ENCODE peak calls at places on chromosomes 7 and 10, in ten cellular contexts. W is HepG2; J is coronary artery; V is heart left ventricle; N is ELR; T is activated CD4-positive, alpha-beta T cell treated with anti-CD3 and anti-CD28 coated beads, Interleukin-2, amount 10 ng/mL, durations not matched to agents 7 days and 5 days; K is sigmoid colon; X is activated naive CD8-positive, alpha-beta T cell treated with anti-CD3 and anti-CD28 coated beads, Interleukin-2, amount 10 ng/mL, durations not matched to agents 7 days and 5 days; F is NCI-H1092 treated with DMSO at 0.1 percent for 48 hours; Q is BJ. U is an unnamed sample.

GRCh38 chr7:42175834-42176745 is 60.9 kb downstream of the GLI3 start:
- DNase-seq in W (no peak), J (no peak), V (no peak), N (no peak), T (no peak), K (peak; percentile 77), X (no peak), F (no peak), Q (no peak), U (no peak)

GRCh38 chr10:90148121-90148855 is 446.9 kb downstream of the KIF20B start:
- DNase-seq in W (peak; percentile 3), J (no peak), V (no peak), N (peak; percentile 45), T (no peak), K (no peak), X (no peak), F (peak; percentile 14), Q (no peak), U (no peak)

GRCh38 chr7:151735186-151735853 is 141.6 kb downstream of the PRKAG2 start:
- DNase-seq in W (no peak), J (no peak), V (no peak), N (no peak), T (no peak), K (no peak), X (no peak), F (no peak), Q (no peak), U (no peak)

GRCh38 chr10:49564461-49565009 is 25.6 kb upstream of the ERCC6 start:
- DNase-seq in W (no peak), J (no peak), V (no peak), N (peak; percentile 39), T (no peak), K (no peak), X (no peak), F (no peak), Q (no peak), U (no peak)

GRCh38 chr7:21011153-21011552 is 224.5 kb upstream of the SP8 start:
- DNase-seq in W (no peak), J (no peak), V (no peak), N (no peak), T (no peak), K (no peak), X (no peak), F (no peak), Q (no peak), U (no peak)

GRCh38 chr10:8691498-8692017 is 637.1 kb downstream of the GATA3 start:
- DNase-seq in W (no peak), J (no peak), V (no peak), N (no peak), T (no peak), K (no peak), X (no peak), F (no peak), Q (no peak), U (no peak)

GRCh38 chr7:98976396-98977185 is 98.3 kb downstream of the TRRAP start:
- DNase-seq in W (no peak), J (no peak), V (no peak), N (no peak), T (no peak), K (no peak), X (no peak), F (no peak), Q (no peak), U (no peak)

GRCh38 chr7:120190566-120190965 is 82.4 kb upstream of the KCND2 start:
- DNase-seq in W (no peak), J (no peak), V (no peak), N (no peak), T (no peak), K (no peak), X (no peak), F (no peak), Q (no peak), U (no peak)

GRCh38 chr10:100999742-101000601 is at the start of gene LZTS2:
- DNase-seq in W (no peak), J (peak; percentile 82), V (no peak), N (peak; percentile 59), T (no peak), K (peak; percentile 74), X (no peak), F (no peak), Q (no peak), U (no peak)

GRCh38 chr7:137898839-137899681 is 52.3 kb upstream of the DGKI start:
- DNase-seq in W (peak; percentile 58), J (peak; percentile 81), V (peak; percentile 84), N (peak; percentile 80), T (peak; percentile 77), K (peak; percentile 88), X (peak; percentile 86), F (peak; percentile 78), Q (no peak), U (peak; percentile 85)

GRCh38 chr7:12570148-12570528 is 382 bp upstream of the SCIN start:
- DNase-seq in W (no peak), J (no peak), V (no peak), N (peak; percentile 36), T (no peak), K (no peak), X (no peak), F (peak; percentile 80), Q (no peak), U (no peak)

GRCh38 chr10:132588301-132589013 is 50.9 kb downstream of the INPP5A start:
- DNase-seq in W (no peak), J (no peak), V (peak; percentile 81), N (no peak), T (peak; percentile 20), K (peak; percentile 78), X (peak; percentile 69), F (no peak), Q (no peak), U (peak; percentile 66)

GRCh38 chr7:120110169-120110568 is 162.8 kb upstream of the KCND2 start:
- DNase-seq in W (no peak), J (no peak), V (no peak), N (no peak), T (no peak), K (no peak), X (no peak), F (no peak), Q (no peak), U (no peak)

GRCh38 chr10:45502458-45502857 is 128.4 kb downstream of the ALOX5 start:
- DNase-seq in W (peak; percentile 58), J (no peak), V (no peak), N (peak; percentile 31), T (no peak), K (no peak), X (no peak), F (no peak), Q (no peak), U (no peak)

GRCh38 chr7:604884-605531 is 85.4 kb upstream of the PDGFA start:
- DNase-seq in W (no peak), J (peak; percentile 75), V (no peak), N (no peak), T (no peak), K (no peak), X (no peak), F (no peak), Q (no peak), U (no peak)

GRCh38 chr7:140349172-140349771 is 49.1 kb downstream of the SLC37A3 start:
- DNase-seq in W (no peak), J (no peak), V (no peak), N (no peak), T (no peak), K (no peak), X (no peak), F (no peak), Q (no peak), U (no peak)

GRCh38 chr10:93997546-93997945 is 3.8 kb downstream of the PLCE1 start:
- DNase-seq in W (no peak), J (no peak), V (no peak), N (no peak), T (no peak), K (no peak), X (no peak), F (no peak), Q (no peak), U (no peak)

GRCh38 chr10:114288424-114289095 is 49.5 kb downstream of the VWA2 start:
- DNase-seq in W (no peak), J (peak; percentile 63), V (no peak), N (no peak), T (no peak), K (peak; percentile 29), X (no peak), F (no peak), Q (no peak), U (no peak)

GRCh38 chr7:151658778-151659177 is 139.1 kb upstream of the RHEB start:
- DNase-seq in W (no peak), J (no peak), V (no peak), N (peak; percentile 50), T (no peak), K (no peak), X (no peak), F (no peak), Q (no peak), U (no peak)

GRCh38 chr10:97508342-97508741 is 9.6 kb downstream of the UBTD1 start:
- DNase-seq in W (no peak), J (no peak), V (no peak), N (peak; percentile 56), T (no peak), K (no peak), X (no peak), F (no peak), Q (no peak), U (no peak)

GRCh38 chr7:73856941-73857340 is 4.0 kb upstream of the TMEM270 start:
- DNase-seq in W (no peak), J (no peak), V (no peak), N (no peak), T (no peak), K (no peak), X (no peak), F (no peak), Q (no peak), U (no peak)

GRCh38 chr7:6451224-6451705 is 3.5 kb upstream of the DAGLB start:
- DNase-seq in W (no peak), J (no peak), V (no peak), N (no peak), T (no peak), K (no peak), X (no peak), F (no peak), Q (no peak), U (no peak)

GRCh38 chr7:44431091-44431608 is 59.3 kb downstream of the NUDCD3 start:
- DNase-seq in W (peak; percentile 31), J (no peak), V (no peak), N (peak; percentile 4), T (peak; percentile 27), K (no peak), X (no peak), F (peak; percentile 8), Q (no peak), U (no peak)

GRCh38 chr7:135936497-135937217 is 40.5 kb downstream of the MTPN start:
- DNase-seq in W (no peak), J (no peak), V (no peak), N (no peak), T (no peak), K (no peak), X (no peak), F (no peak), Q (no peak), U (no peak)

GRCh38 chr10:7028809-7029166 is 382.0 kb downstream of the SFMBT2 start:
- DNase-seq in W (no peak), J (no peak), V (no peak), N (no peak), T (no peak), K (no peak), X (no peak), F (no peak), Q (no peak), U (no peak)

GRCh38 chr7:74066626-74067025 is 17.0 kb upstream of the LIMK1 start:
- DNase-seq in W (no peak), J (no peak), V (no peak), N (no peak), T (no peak), K (no peak), X (no peak), F (no peak), Q (no peak), U (no peak)

GRCh38 chr10:84654671-84655070 is 326.3 kb downstream of the CCSER2 start:
- DNase-seq in W (no peak), J (no peak), V (no peak), N (no peak), T (no peak), K (no peak), X (no peak), F (peak; percentile 2), Q (no peak), U (no peak)

GRCh38 chr7:134761206-134761786 is 18.1 kb upstream of the CALD1 start:
- DNase-seq in W (no peak), J (no peak), V (no peak), N (no peak), T (no peak), K (no peak), X (no peak), F (no peak), Q (no peak), U (no peak)

U was measured in activated CD8-positive, alpha-beta memory T cell treated with anti-CD3 and anti-CD28 coated beads, Interleukin-2, amount 10 ng/mL, durations not matched to agents 7 days and 5 days.